ENCODE peak calls at places on chromosomes 12 and 14, in four cellular contexts. U is WTC11, G is endothelial cell of umbilical vein, D is H1. W is an unnamed sample.

GRCh38 chr14:60346706-60347105 is 97.7 kb downstream of the PPM1A start:
- DNase-seq in U (no peak), G (peak; percentile 72), D (no peak), W (no peak)

GRCh38 chr12:54006700-54007220 is 2.0 kb upstream of the HOXC8 start:
- DNase-seq in U (no peak), G (no peak), D (no peak), W (no peak)

GRCh38 chr14:99730876-99731351 is 46.8 kb downstream of the CYP46A1 start:
- DNase-seq in U (peak; percentile 10), G (no peak), D (no peak), W (no peak)

GRCh38 chr12:89060133-89060532 is 292.2 kb downstream of the DUSP6 start:
- DNase-seq in U (no peak), G (no peak), D (no peak), W (no peak)

GRCh38 chr12:104299842-104300481 is 3.6 kb upstream of the EID3 start:
- DNase-seq in U (no peak), G (no peak), D (no peak), W (peak; percentile 64)

GRCh38 chr14:72275242-72275641 is 343.0 kb downstream of the RGS6 start:
- DNase-seq in U (no peak), G (no peak), D (no peak), W (no peak)

GRCh38 chr14:54774824-54775223 is 127.8 kb downstream of the GCH1 start:
- DNase-seq in U (no peak), G (no peak), D (no peak), W (no peak)

GRCh38 chr12:121626853-121627623 is 708 bp downstream of the ORAI1 start:
- DNase-seq in U (peak; percentile 69), G (peak; percentile 80), D (peak; percentile 27), W (peak; percentile 75)

GRCh38 chr12:32698285-32698684 is 19.2 kb downstream of the DNM1L start:
- DNase-seq in U (no peak), G (no peak), D (no peak), W (no peak)

GRCh38 chr12:31324845-31325523 is 966 bp downstream of the SINHCAF start:
- DNase-seq in U (peak; percentile 31), G (peak; percentile 76), D (no peak), W (peak; percentile 59)

GRCh38 chr12:102962986-102963385 is 5.5 kb downstream of the ASCL1 start:
- DNase-seq in U (no peak), G (no peak), D (no peak), W (no peak)

GRCh38 chr14:32205554-32205953 is 2.5 kb upstream of the RNU6-8 start:
- DNase-seq in U (no peak), G (no peak), D (no peak), W (no peak)
- TF ChIP-seq JUN in U (no peak), G (no peak), D (no peak), W (no peak)

GRCh38 chr14:24332094-24332983 is 2.5 kb downstream of the ADCY4 start:
- DNase-seq in U (peak; percentile 82), G (peak; percentile 45), D (peak; percentile 34), W (peak; percentile 93)
- TF ChIP-seq JUN in U (peak; percentile 96), G (no peak), D (no peak), W (no peak)

GRCh38 chr14:21795456-21795855 is 121.8 kb upstream of the OR4E1 start:
- DNase-seq in U (no peak), G (no peak), D (no peak), W (no peak)
- TF ChIP-seq JUN in U (no peak), G (no peak), D (no peak), W (no peak)

GRCh38 chr14:80475074-80475473 is 263.8 kb upstream of the DIO2 start:
- DNase-seq in U (no peak), G (no peak), D (no peak), W (no peak)
- TF ChIP-seq JUN in U (no peak), G (no peak), D (no peak), W (no peak)

GRCh38 chr14:61861320-61861865 is 99.2 kb downstream of the SNAPC1 start:
- DNase-seq in U (no peak), G (no peak), D (no peak), W (no peak)

GRCh38 chr14:61854898-61855297 is 92.7 kb downstream of the SNAPC1 start:
- DNase-seq in U (no peak), G (no peak), D (no peak), W (no peak)

GRCh38 chr14:61864329-61864898 is 102.2 kb downstream of the SNAPC1 start:
- DNase-seq in U (peak; percentile 18), G (no peak), D (no peak), W (no peak)

GRCh38 chr14:61860294-61860918 is 98.2 kb downstream of the SNAPC1 start:
- DNase-seq in U (peak; percentile 74), G (peak; percentile 55), D (no peak), W (peak; percentile 50)
- TF ChIP-seq JUN in U (no peak), G (no peak), D (no peak), W (no peak)

DNA sequence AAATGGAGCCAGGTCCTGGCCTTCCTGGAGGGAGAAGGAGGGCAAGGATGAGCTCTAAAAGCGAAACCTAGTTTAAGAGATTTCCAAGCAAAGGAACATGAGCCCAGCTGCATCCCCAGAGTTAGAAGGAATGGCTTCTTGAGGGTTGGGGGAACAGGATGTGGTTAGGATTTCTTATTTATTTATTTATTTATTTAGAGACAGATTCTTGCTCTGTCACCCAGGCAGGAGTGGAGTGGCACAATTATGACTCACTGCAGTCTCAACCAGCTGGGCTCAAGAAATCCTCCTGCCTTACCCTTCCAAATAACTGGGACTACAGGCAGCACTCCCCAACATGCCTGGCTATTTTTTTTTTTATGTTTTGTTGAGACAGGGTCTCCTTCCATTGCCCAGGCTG is 25.3 kb upstream of the TMEM106C start:
- DNase-seq in U (no peak), G (no peak), D (no peak), W (no peak)
- TF ChIP-seq JUN in U (no peak), G (no peak), D (no peak), W (no peak)

GRCh38 chr12:78171082-78171481 is 340.4 kb downstream of the NAV3 start:
- DNase-seq in U (no peak), G (no peak), D (no peak), W (no peak)
- TF ChIP-seq JUN in U (no peak), G (no peak), D (no peak), W (no peak)

GRCh38 chr12:131897276-131897675 is 2.9 kb downstream of the ULK1 start:
- DNase-seq in U (no peak), G (no peak), D (no peak), W (no peak)

GRCh38 chr12:131896080-131896810 is 1.8 kb downstream of the ULK1 start:
- DNase-seq in U (peak; percentile 87), G (peak; percentile 93), D (peak; percentile 53), W (peak; percentile 95)

GRCh38 chr12:131896811-131897270 is 2.4 kb downstream of the ULK1 start:
- DNase-seq in U (no peak), G (no peak), D (no peak), W (no peak)

GRCh38 chr12:131895640-131896079 is 1.2 kb downstream of the ULK1 start:
- DNase-seq in U (no peak), G (peak; percentile 24), D (no peak), W (no peak)

DNA sequence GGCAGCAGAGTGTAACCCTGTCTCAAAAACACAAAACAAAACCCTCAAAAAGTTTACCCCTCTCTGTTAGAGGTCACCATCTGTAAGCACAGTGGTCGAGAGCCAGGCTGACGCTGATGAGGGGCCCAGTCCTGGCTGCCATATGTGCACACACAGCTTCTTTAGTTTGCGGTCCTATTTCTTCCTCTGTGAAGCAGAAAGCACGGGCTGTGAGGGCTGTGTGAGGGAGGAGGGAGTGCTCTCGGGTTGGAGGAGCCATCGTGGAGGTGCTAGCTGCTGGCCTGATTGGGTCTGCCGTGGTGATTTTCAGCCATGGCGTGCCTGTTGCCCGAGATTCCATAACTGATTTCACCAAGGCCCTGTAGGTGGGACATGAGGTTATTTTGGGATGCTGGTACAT is 3.5 kb downstream of the ULK1 start:
- DNase-seq in U (no peak), G (no peak), D (no peak), W (no peak)
- TF ChIP-seq JUN in U (no peak), G (no peak), D (no peak), W (no peak)

GRCh38 chr14:90781344-90781761 is 34.9 kb downstream of the TTC7B start:
- DNase-seq in U (no peak), G (no peak), D (no peak), W (no peak)
- TF ChIP-seq JUN in U (no peak), G (no peak), D (no peak), W (no peak)

W was measured in A549.